ENCODE peak calls at places on chromosomes 3 and 15, in six cellular contexts. T is tibial artery, Y is sigmoid colon, R is colonic mucosa, S is small intestine, I is lower lobe of right lung. B is an unnamed sample.

GRCh38 chr3:20185364-20185732 is 658 bp downstream of the SGO1 start:
- DNase-seq in T (no peak), Y (no peak), R (peak; percentile 19), S (peak; percentile 26), I (no peak), B (no peak)

GRCh38 chr15:65184305-65184943 is 718 bp downstream of the CLPX start:
- DNase-seq in T (peak; percentile 63), Y (peak; percentile 86), R (peak; percentile 63), S (peak; percentile 60), I (peak; percentile 70), B (no peak)

GRCh38 chr3:71369733-71370391 is 213.7 kb downstream of the FOXP1 start:
- DNase-seq in T (no peak), Y (no peak), R (no peak), S (no peak), I (no peak), B (peak; percentile 34)

GRCh38 chr3:48409291-48410201 is 20.3 kb downstream of the PLXNB1 start:
- DNase-seq in T (peak; percentile 16), Y (peak; percentile 56), R (peak; percentile 12), S (no peak), I (peak; percentile 35), B (no peak)

GRCh38 chr15:75661041-75661778 is 13.5 kb downstream of the SNX33 start:
- DNase-seq in T (peak; percentile 93), Y (peak; percentile 97), R (peak; percentile 78), S (peak; percentile 46), I (peak; percentile 90), B (peak; percentile 83)

GRCh38 chr15:67571643-67572415 is 29.3 kb downstream of the MAP2K5 start:
- DNase-seq in T (no peak), Y (no peak), R (peak; percentile 52), S (peak; percentile 76), I (no peak), B (no peak)

GRCh38 chr3:34947849-34948248 is 691.5 kb upstream of the ARPP21 start:
- DNase-seq in T (no peak), Y (no peak), R (no peak), S (no peak), I (no peak), B (no peak)

GRCh38 chr3:58178528-58179234 is 32.1 kb downstream of the DNASE1L3 start:
- DNase-seq in T (no peak), Y (no peak), R (peak; percentile 50), S (no peak), I (no peak), B (no peak)

GRCh38 chr3:188573929-188574317 is 420.0 kb downstream of the LPP start:
- DNase-seq in T (no peak), Y (no peak), R (no peak), S (no peak), I (no peak), B (no peak)

GRCh38 chr15:61335998-61336648 is 107.0 kb upstream of the RORA start:
- DNase-seq in T (no peak), Y (no peak), R (no peak), S (no peak), I (no peak), B (no peak)

GRCh38 chr15:37109151-37109912 is 9.0 kb upstream of the MEIS2 start:
- DNase-seq in T (no peak), Y (peak; percentile 63), R (no peak), S (no peak), I (no peak), B (no peak)

GRCh38 chr15:90261811-90262210 is 3.7 kb upstream of the NGRN start:
- DNase-seq in T (no peak), Y (no peak), R (peak; percentile 32), S (peak; percentile 61), I (no peak), B (no peak)

GRCh38 chr15:35519536-35520149 is 26.3 kb downstream of the DPH6 start:
- DNase-seq in T (no peak), Y (no peak), R (no peak), S (peak; percentile 46), I (no peak), B (peak; percentile 4)

GRCh38 chr3:50381315-50381714 is 22.0 kb upstream of the TMEM115 start:
- DNase-seq in T (no peak), Y (no peak), R (no peak), S (no peak), I (no peak), B (no peak)

DNA sequence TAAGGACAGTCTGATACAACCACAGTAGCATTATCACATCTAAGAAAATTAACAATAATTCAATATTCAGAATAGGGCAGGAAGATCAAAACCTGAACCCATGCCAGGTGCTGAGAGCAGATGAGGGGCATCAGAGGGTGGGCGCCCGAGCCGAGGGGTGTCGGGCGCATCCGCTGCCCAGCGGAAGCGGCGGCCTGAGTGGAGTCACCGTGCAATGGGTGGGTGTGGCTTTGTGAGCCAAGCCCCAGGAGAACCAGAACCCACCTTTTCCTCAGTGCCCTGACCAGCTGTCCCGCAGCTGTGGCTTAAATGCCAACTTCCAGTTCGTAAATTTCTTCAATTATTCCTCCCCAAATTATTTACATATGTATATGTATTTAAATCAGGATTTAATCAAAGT is 1.1 kb downstream of the DNAH1 start:
- DNase-seq in T (no peak), Y (no peak), R (no peak), S (no peak), I (no peak), B (no peak)
- H3K4me3 ChIP-seq in T (peak overlapping the region; percentile 42), Y (peak overlapping the region; percentile 46), R (peak overlapping the region; percentile 20), S (peak overlapping the region; percentile 27), I (peak overlapping the region; percentile 54), B (peak overlapping the region; percentile 52)

GRCh38 chr15:52710710-52711107 is 31.5 kb upstream of the ATOSA start:
- DNase-seq in T (no peak), Y (no peak), R (no peak), S (no peak), I (no peak), B (no peak)

GRCh38 chr15:52706091-52706490 is 26.9 kb upstream of the ATOSA start:
- DNase-seq in T (no peak), Y (no peak), R (no peak), S (no peak), I (no peak), B (no peak)

GRCh38 chr15:52714968-52715367 is 35.8 kb upstream of the ATOSA start:
- DNase-seq in T (no peak), Y (no peak), R (no peak), S (no peak), I (peak; percentile 78), B (no peak)

GRCh38 chr15:52710050-52710709 is 31.0 kb upstream of the ATOSA start:
- DNase-seq in T (no peak), Y (no peak), R (no peak), S (no peak), I (no peak), B (no peak)

DNA sequence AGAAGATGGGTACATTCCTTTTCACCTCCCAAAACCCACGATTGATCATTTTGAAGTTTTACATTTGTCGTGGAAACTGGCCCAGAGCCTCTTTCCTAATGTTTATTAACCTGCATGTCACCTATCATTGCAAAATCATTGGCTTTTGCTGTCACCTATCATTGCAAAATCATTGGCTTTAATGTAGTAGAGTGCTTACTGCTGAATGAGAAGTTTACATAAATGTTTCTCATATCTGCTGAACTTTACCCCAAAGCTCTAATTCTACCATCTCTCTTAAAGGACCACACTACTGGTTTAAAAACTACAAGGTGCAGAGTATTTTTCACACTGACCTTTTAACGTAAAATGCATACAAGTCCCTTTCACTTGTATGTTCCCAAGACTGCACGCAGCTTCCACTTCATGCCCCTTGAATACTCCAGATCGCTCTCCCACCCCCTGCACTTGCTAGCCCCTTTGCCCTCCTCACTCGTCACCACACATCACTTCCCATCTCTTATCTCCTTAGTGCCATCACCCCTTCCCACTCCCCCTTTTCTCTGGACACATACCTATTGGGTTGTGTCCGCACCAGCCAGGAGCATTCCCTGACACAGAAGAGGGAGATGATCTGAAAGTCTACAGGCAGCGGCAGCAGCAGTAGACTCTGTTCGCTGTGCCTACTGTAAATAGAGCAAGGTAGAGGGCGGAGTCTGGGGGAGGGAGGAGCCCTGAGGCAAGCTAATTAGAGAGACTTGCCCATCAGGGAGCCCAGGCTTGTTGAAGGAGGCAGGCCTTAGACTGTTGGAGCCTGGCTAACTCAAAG is 30.2 kb upstream of the ATOSA start:
- DNase-seq in T (no peak), Y (no peak), R (peak; percentile 82), S (peak; percentile 82), I (no peak), B (no peak)
- H3K4me3 ChIP-seq in T (no peak overlapping the region), Y (no peak overlapping the region), R (no peak overlapping the region), S (peak overlapping the region; percentile 24), I (no peak overlapping the region), B (no peak overlapping the region)

GRCh38 chr15:24772709-24773373 is 97.3 kb downstream of the NPAP1 start:
- DNase-seq in T (peak; percentile 24), Y (peak; percentile 83), R (peak; percentile 65), S (peak; percentile 1), I (peak; percentile 77), B (peak; percentile 34)
- H3K4me3 ChIP-seq in T (peak overlapping the region; percentile 52), Y (peak overlapping the region; percentile 44), R (peak overlapping the region; percentile 29), S (peak overlapping the region; percentile 2), I (peak overlapping the region; percentile 49), B (peak overlapping the region; percentile 55)

GRCh38 chr3:17550624-17551023 is 191.8 kb downstream of the TBC1D5 start:
- DNase-seq in T (no peak), Y (no peak), R (no peak), S (no peak), I (no peak), B (no peak)

GRCh38 chr3:17551333-17551732 is 191.1 kb downstream of the TBC1D5 start:
- DNase-seq in T (no peak), Y (no peak), R (no peak), S (no peak), I (no peak), B (no peak)

GRCh38 chr3:17544632-17545031 is 197.8 kb downstream of the TBC1D5 start:
- DNase-seq in T (no peak), Y (no peak), R (no peak), S (no peak), I (no peak), B (no peak)

GRCh38 chr3:17552351-17552750 is 190.1 kb downstream of the TBC1D5 start:
- DNase-seq in T (no peak), Y (no peak), R (no peak), S (no peak), I (no peak), B (no peak)

DNA sequence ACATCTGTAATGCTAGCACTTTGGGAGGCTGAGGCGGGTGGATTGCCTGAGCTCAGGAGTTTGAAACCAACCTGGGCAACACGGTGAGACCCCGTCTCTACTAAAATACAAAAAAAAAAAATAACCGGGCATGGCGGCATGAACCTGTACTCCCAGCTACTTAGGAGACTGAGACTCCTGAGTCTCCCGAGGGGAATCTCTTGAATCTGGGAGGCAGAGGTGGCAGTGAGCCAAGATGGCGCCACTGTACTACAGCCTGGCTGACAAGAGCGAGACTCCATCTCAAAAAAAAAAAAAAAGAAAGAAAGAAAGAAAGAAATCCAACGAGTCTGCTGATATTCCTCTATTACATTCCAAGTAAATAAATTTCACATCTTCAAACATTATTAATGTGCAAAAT is 195.9 kb downstream of the TBC1D5 start:
- DNase-seq in T (no peak), Y (no peak), R (no peak), S (no peak), I (no peak), B (no peak)
- H3K4me3 ChIP-seq in T (no peak overlapping the region), Y (no peak overlapping the region), R (no peak overlapping the region), S (no peak overlapping the region), I (no peak overlapping the region), B (no peak overlapping the region)

GRCh38 chr3:13457593-13457992 is 22.5 kb upstream of the HDAC11 start:
- DNase-seq in T (no peak), Y (no peak), R (no peak), S (no peak), I (no peak), B (no peak)
- H3K4me3 ChIP-seq in T (no peak overlapping the region), Y (no peak overlapping the region), R (no peak overlapping the region), S (no peak overlapping the region), I (no peak overlapping the region), B (no peak overlapping the region)